ENCODE peak calls at places on chromosomes 7 and 10, in four cellular contexts. B is heart right ventricle, V is transverse colon, T is brain microvascular endothelial cell. P is an unnamed sample.

GRCh38 chr10:131126321-131127121 is 185.0 kb downstream of the TCERG1L start:
- DNase-seq in B (no peak), V (no peak), T (no peak), P (peak)

GRCh38 chr7:126856691-126857291 is 395.9 kb downstream of the GRM8 start:
- DNase-seq in B (no peak), V (no peak), T (no peak), P (peak)

GRCh38 chr7:2641406-2642393 is 9.9 kb downstream of the TTYH3 start:
- DNase-seq in B (peak), V (peak), T (peak), P (peak)

GRCh38 chr10:114163062-114163861 is 10.7 kb downstream of the CCDC186 start:
- DNase-seq in B (no peak), V (no peak), T (no peak), P (no peak)

GRCh38 chr7:66308411-66308810 is 103.3 kb downstream of the TPST1 start:
- DNase-seq in B (no peak), V (no peak), T (no peak), P (no peak)

GRCh38 chr10:70683601-70684329 is 11.5 kb downstream of the ADAMTS14 start:
- DNase-seq in B (no peak), V (no peak), T (no peak), P (peak)

GRCh38 chr7:2930310-2931033 is 86.4 kb upstream of the GNA12 start:
- DNase-seq in B (no peak), V (no peak), T (no peak), P (no peak)

GRCh38 chr10:84783909-84784308 is 455.5 kb downstream of the CCSER2 start:
- DNase-seq in B (no peak), V (no peak), T (no peak), P (no peak)

GRCh38 chr7:22718200-22718711 is 8.7 kb upstream of the IL6 start:
- DNase-seq in B (no peak), V (no peak), T (peak), P (peak)

GRCh38 chr10:89173075-89173474 is 34.0 kb downstream of the CH25H start:
- DNase-seq in B (no peak), V (no peak), T (no peak), P (no peak)

GRCh38 chr7:79489371-79489770 is 35.9 kb upstream of the MAGI2 start:
- DNase-seq in B (no peak), V (no peak), T (no peak), P (no peak)

GRCh38 chr10:59805043-59805442 is 51.8 kb upstream of the MRLN start:
- DNase-seq in B (no peak), V (peak), T (peak), P (no peak)

GRCh38 chr7:1175967-1176851 is 16.2 kb upstream of the ZFAND2A start:
- DNase-seq in B (peak), V (peak), T (peak), P (peak)

GRCh38 chr7:115133248-115133647 is 211.4 kb downstream of the MDFIC start:
- DNase-seq in B (no peak), V (no peak), T (no peak), P (no peak)

GRCh38 chr7:46566375-46566774 is 645.3 kb upstream of the IGFBP3 start:
- DNase-seq in B (no peak), V (no peak), T (no peak), P (no peak)

GRCh38 chr10:130711072-130711471 is 574.9 kb downstream of the GLRX3 start:
- DNase-seq in B (no peak), V (no peak), T (no peak), P (no peak)

GRCh38 chr7:92034116-92034515 is 93.5 kb downstream of the AKAP9 start:
- DNase-seq in B (no peak), V (no peak), T (no peak), P (no peak)

GRCh38 chr10:13816195-13816926 is 229.6 kb downstream of the PRPF18 start:
- DNase-seq in B (peak), V (peak), T (peak), P (peak)

GRCh38 chr10:15510963-15511362 is 139.9 kb upstream of the FAM171A1 start:
- DNase-seq in B (no peak), V (no peak), T (no peak), P (no peak)

GRCh38 chr10:110337401-110337800 is 32.7 kb upstream of the SMNDC1 start:
- DNase-seq in B (no peak), V (no peak), T (no peak), P (no peak)

GRCh38 chr10:63696205-63696604 is 175.0 kb downstream of the REEP3 start:
- DNase-seq in B (no peak), V (no peak), T (no peak), P (no peak)

GRCh38 chr7:73328696-73329095 is 735 bp downstream of the FKBP6 start:
- DNase-seq in B (no peak), V (no peak), T (no peak), P (no peak)

GRCh38 chr10:132554053-132554990 is 16.7 kb downstream of the INPP5A start:
- DNase-seq in B (no peak), V (no peak), T (no peak), P (peak)

GRCh38 chr10:104308439-104308903 is 29.8 kb downstream of the ITPRIP start:
- DNase-seq in B (no peak), V (no peak), T (no peak), P (no peak)

GRCh38 chr7:20348408-20348807 is 17.7 kb downstream of the ITGB8 start:
- DNase-seq in B (no peak), V (no peak), T (no peak), P (no peak)

GRCh38 chr10:84184517-84184916 is 9.8 kb upstream of the CDHR1 start:
- DNase-seq in B (no peak), V (peak), T (no peak), P (no peak)

GRCh38 chr7:1785839-1786238 is 115.8 kb downstream of the ELFN1 start:
- DNase-seq in B (no peak), V (no peak), T (no peak), P (no peak)

GRCh38 chr7:30556854-30557644 is 37.6 kb upstream of the GARS1 start:
- DNase-seq in B (no peak), V (no peak), T (peak), P (no peak)

DNA sequence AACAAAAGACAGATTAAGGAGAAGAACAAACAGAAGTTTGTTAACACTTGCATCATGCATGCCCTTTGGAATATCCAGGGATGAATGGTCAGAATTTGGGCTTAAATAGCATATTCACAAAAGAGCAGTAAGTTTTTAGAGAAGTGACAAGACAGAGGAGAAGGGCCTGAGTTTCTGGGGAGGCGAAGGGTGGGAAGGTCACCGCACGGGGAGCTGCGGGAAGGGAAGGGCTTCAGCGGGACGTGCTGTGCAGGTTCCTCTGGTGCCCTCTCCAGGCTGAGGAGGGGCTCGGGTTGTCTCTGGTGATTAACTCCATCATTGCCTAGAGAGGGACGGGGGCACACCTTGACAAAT is 10.4 kb upstream of the ZNF22 start:
- DNase-seq in B (peak), V (no peak), T (no peak), P (no peak)
- H3K27ac ChIP-seq in B (peak), V (peak), T (no peak), P (no peak)

GRCh38 chr10:107914450-107915276 is 750.2 kb upstream of the SORCS1 start:
- DNase-seq in B (no peak), V (peak), T (no peak), P (peak)

GRCh38 chr10:107918171-107918570 is 753.7 kb upstream of the SORCS1 start:
- DNase-seq in B (no peak), V (no peak), T (no peak), P (no peak)

GRCh38 chr10:107915277-107915634 is 750.8 kb upstream of the SORCS1 start:
- DNase-seq in B (no peak), V (no peak), T (no peak), P (no peak)

GRCh38 chr10:107913317-107914294 is 749.1 kb upstream of the SORCS1 start:
- DNase-seq in B (no peak), V (no peak), T (no peak), P (no peak)
- H3K4me3 ChIP-seq in B (no peak), V (no peak), T (no peak), P (no peak)

DNA sequence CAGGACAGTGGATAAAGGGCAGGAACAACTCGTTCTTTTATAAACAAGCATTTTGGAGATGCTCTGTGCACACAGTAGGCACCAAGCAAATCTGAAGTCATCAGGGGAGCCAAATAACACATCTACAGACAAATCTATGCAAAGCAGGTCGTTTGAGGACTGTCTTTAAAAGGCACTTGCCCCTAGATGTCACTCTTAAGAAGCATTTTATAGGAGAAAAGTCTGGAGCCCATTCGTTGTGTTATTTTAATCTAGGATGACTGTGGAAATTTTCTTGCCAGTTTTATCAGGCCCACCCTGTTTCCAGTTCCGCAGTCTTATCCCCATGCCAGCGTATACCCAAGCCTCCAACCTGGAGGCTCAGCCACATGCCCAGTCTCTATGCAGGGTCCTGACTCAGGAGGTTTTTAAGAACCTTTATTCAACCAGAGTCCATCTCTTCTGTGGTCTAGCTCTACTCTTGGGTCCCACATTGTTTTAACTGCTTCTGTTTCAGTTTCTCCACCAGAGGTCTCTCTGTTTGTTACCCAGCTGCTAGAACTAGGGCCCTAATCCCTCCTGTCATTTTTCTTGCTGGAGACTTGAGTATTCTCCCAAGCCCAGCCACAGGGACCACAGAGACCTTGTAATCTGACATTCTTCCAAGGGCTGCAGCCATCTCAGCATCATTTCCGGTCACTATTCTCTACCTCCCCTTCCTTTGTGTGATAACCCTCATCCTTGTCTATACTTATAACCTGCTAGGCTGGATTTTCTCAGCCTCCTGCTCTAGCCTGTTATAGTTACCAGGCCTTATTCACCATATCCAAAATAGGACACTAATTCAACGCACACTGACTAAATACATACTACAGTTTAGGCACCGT is 26.7 kb downstream of the PIK3CG start:
- DNase-seq in B (no peak), V (no peak), T (no peak), P (no peak)
- TF ChIP-seq CTCF in B (no peak), V (no peak), T (peak), P (no peak)

GRCh38 chr7:98355250-98355538 is 45.7 kb downstream of the BAIAP2L1 start:
- DNase-seq in B (no peak), V (no peak), T (no peak), P (no peak)
- H3K27ac ChIP-seq in B (no peak), V (peak), T (no peak), P (peak)

P was measured in osteoblast.